ENCODE peak calls at places on chromosomes 11 and 22, in eight cellular contexts. A, H, K, Y, Z, I, N and W are unnamed samples. For H3K9me3, the result is how much of the 10 kb centered on the place peaks cover.

GRCh38 chr11:34542085-34542484 is 28.5 kb upstream of the ELF5 start:
- DNase-seq in A (no peak), H (no peak), K (no peak), Y (no peak), Z (no peak), I (no peak), N (no peak), W (no peak)

GRCh38 chr11:120465921-120466534 is 45.5 kb upstream of the GRIK4 start:
- DNase-seq in A (no peak), H (no peak), K (no peak), Y (no peak), Z (no peak), I (no peak), N (no peak), W (no peak)

GRCh38 chr22:26904483-26904882 is 247.1 kb downstream of the MIAT start:
- DNase-seq in A (no peak), H (no peak), K (no peak), Y (peak), Z (no peak), I (no peak), N (no peak), W (no peak)

GRCh38 chr11:45805305-45806071 is 539 bp downstream of the SLC35C1 start:
- DNase-seq in A (peak), H (no peak), K (peak), Y (peak), Z (peak), I (no peak), N (no peak), W (peak)

GRCh38 chr11:130403967-130404366 is 24.4 kb downstream of the ADAMTS8 start:
- DNase-seq in A (no peak), H (no peak), K (no peak), Y (no peak), Z (no peak), I (no peak), N (no peak), W (no peak)

GRCh38 chr11:33867996-33868645 is 23.8 kb downstream of the LMO2 start:
- DNase-seq in A (no peak), H (no peak), K (no peak), Y (peak), Z (peak), I (no peak), N (no peak), W (no peak)

GRCh38 chr11:100637706-100638105 is 49.4 kb upstream of the ARHGAP42 start:
- DNase-seq in A (no peak), H (no peak), K (no peak), Y (no peak), Z (no peak), I (no peak), N (no peak), W (no peak)

GRCh38 chr11:121282376-121282775 is 10.2 kb upstream of the SC5D start:
- DNase-seq in A (no peak), H (no peak), K (no peak), Y (no peak), Z (no peak), I (no peak), N (no peak), W (no peak)

GRCh38 chr11:67371549-67372231 is 1.7 kb downstream of the CLCF1 start:
- DNase-seq in A (no peak), H (no peak), K (peak), Y (no peak), Z (peak), I (no peak), N (no peak), W (no peak)

GRCh38 chr22:45470871-45471270 is 31.8 kb upstream of the FBLN1 start:
- DNase-seq in A (no peak), H (no peak), K (peak), Y (no peak), Z (peak), I (no peak), N (no peak), W (no peak)

GRCh38 chr11:61816736-61817455 is at the start of gene FADS1:
- DNase-seq in A (peak), H (peak), K (peak), Y (peak), Z (peak), I (peak), N (peak), W (peak)

GRCh38 chr11:1934326-1935155 is 12.6 kb upstream of the MRPL23 start:
- DNase-seq in A (no peak), H (no peak), K (peak), Y (no peak), Z (no peak), I (no peak), N (no peak), W (no peak)

GRCh38 chr22:44428941-44429615 is 69.0 kb downstream of the RTL6 start:
- DNase-seq in A (no peak), H (no peak), K (peak), Y (no peak), Z (no peak), I (no peak), N (no peak), W (no peak)

GRCh38 chr11:61120865-61121831 is 18.9 kb downstream of the CD5 start:
- DNase-seq in A (no peak), H (peak), K (no peak), Y (no peak), Z (no peak), I (peak), N (no peak), W (peak)

GRCh38 chr11:20512869-20513268 is 86.5 kb upstream of the SLC6A5 start:
- DNase-seq in A (no peak), H (no peak), K (no peak), Y (no peak), Z (no peak), I (no peak), N (no peak), W (no peak)

GRCh38 chr11:84720706-84721402 is 906.3 kb downstream of the DLG2 start:
- DNase-seq in A (no peak), H (no peak), K (peak), Y (no peak), Z (peak), I (no peak), N (no peak), W (peak)

GRCh38 chr22:22813126-22814075 is 74.2 kb upstream of the IGLL5 start:
- DNase-seq in A (peak), H (no peak), K (peak), Y (no peak), Z (no peak), I (no peak), N (no peak), W (no peak)

GRCh38 chr11:109422755-109423113 is 744 bp downstream of the C11orf87 start:
- DNase-seq in A (no peak), H (no peak), K (no peak), Y (no peak), Z (peak), I (no peak), N (no peak), W (no peak)

GRCh38 chr11:20097319-20098221 is 62.7 kb downstream of the DBX1 start:
- DNase-seq in A (no peak), H (no peak), K (no peak), Y (peak), Z (no peak), I (no peak), N (no peak), W (no peak)

GRCh38 chr11:66936326-66936725 is 21.9 kb downstream of the PC start:
- DNase-seq in A (no peak), H (no peak), K (no peak), Y (no peak), Z (no peak), I (no peak), N (no peak), W (no peak)

GRCh38 chr11:65288706-65289536 is 25.7 kb upstream of the CDC42EP2 start:
- DNase-seq in A (no peak), H (no peak), K (no peak), Y (no peak), Z (no peak), I (no peak), N (no peak), W (peak)

GRCh38 chr11:63501236-63501635 is 4.6 kb upstream of the LGALS12 start:
- DNase-seq in A (no peak), H (no peak), K (no peak), Y (no peak), Z (peak), I (no peak), N (no peak), W (no peak)
- H3K9me3 ChIP-seq in A (under half), H (under half), K (under half), Y (under half), Z (under half), I (under half), N (under half), W (under half)

DNA sequence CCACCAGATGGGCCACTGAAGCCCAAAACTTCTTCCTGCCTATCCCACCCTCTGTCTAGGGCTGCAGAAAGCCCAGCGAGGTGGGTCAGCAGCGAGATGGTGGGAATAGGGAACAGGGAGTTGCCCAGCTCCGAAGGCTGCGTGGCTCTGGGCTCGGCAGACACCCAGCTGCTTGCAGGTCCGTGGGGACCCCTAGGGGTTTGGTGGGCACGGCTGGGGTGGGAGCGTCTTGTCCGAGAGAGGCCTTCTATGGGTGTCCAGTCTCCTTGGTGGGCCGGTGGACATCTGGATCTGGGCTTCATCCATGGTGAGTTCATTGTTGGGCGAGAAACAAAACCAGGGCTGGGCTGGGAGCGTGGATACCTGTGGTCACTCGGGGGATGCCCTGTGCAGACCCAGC is 1211.0 kb downstream of the BRD1 start:
- DNase-seq in A (no peak), H (no peak), K (no peak), Y (no peak), Z (no peak), I (no peak), N (no peak), W (no peak)
- H3K9me3 ChIP-seq in A (under half), H (under half), K (under half), Y (under half), Z (under half), I (under half), N (under half), W (under half)

GRCh38 chr11:70813651-70814050 is 415.3 kb downstream of the CTTN start:
- DNase-seq in A (no peak), H (no peak), K (no peak), Y (no peak), Z (no peak), I (no peak), N (no peak), W (no peak)
- H3K9me3 ChIP-seq in A (under half), H (under half), K (under half), Y (under half), Z (under half), I (under half), N (under half), W (under half)

GRCh38 chr22:47918936-47919505 is 1156.6 kb downstream of the TBC1D22A start:
- DNase-seq in A (no peak), H (no peak), K (no peak), Y (no peak), Z (peak), I (no peak), N (no peak), W (no peak)

GRCh38 chr22:47918276-47918928 is 1156.0 kb downstream of the TBC1D22A start:
- DNase-seq in A (no peak), H (no peak), K (peak), Y (no peak), Z (no peak), I (no peak), N (peak), W (no peak)

GRCh38 chr22:47919893-47920292 is 1157.4 kb downstream of the TBC1D22A start:
- DNase-seq in A (no peak), H (no peak), K (no peak), Y (no peak), Z (no peak), I (no peak), N (no peak), W (no peak)

GRCh38 chr22:47920380-47920959 is 1158.0 kb downstream of the TBC1D22A start:
- DNase-seq in A (no peak), H (no peak), K (no peak), Y (no peak), Z (no peak), I (no peak), N (no peak), W (no peak)

GRCh38 chr22:47914481-47915097 is 1152.1 kb downstream of the TBC1D22A start:
- DNase-seq in A (no peak), H (no peak), K (no peak), Y (no peak), Z (no peak), I (no peak), N (no peak), W (no peak)
- H3K9me3 ChIP-seq in A (under half), H (under half), K (under half), Y (under half), Z (under half), I (under half), N (under half), W (under half)

DNA sequence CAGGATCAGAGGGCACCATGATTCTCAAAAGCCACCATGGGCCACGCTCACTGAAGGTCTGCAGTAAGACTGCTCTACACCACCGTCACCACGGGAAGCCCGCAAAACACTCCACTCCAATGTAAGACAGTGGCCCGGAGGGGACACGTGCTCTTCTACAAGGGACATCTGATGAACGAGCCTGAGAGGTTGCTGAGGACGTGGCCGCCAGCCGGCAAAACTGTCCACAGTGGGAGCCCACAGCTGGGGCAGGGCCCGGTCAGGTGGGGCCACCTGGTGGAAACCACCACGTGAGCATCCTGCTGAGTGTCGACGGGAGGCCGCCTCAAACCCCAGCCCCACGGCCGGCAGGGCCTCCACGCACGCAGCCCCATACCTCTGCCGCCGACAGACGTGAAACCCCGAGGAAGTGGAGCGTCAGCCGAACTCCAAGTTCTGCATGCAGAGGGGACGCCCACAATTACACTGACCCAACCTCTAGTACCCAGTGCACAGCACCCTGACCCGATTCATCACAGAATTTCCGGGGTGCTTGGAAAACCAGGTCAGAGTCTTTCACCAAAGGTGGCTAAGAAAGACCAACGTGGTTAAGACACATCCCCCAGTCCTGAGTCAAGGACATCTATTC is 42.6 kb downstream of the BRD1 start:
- DNase-seq in A (no peak), H (no peak), K (peak), Y (no peak), Z (no peak), I (no peak), N (no peak), W (peak)
- H3K9me3 ChIP-seq in A (under half), H (under half), K (under half), Y (under half), Z (under half), I (under half), N (under half), W (under half)